ENCODE peak calls at places on chromosomes 5 and 9, in seven cellular contexts. One of them, this sample, is unnamed.

GRCh38 chr9:88418715-88419540 is 30.7 kb downstream of the SPIN1 start:
- DNase-seq in substantia nigra: no peak
- DNase-seq in NCI-H774: no peak
- DNase-seq in left colon: no peak
- DNase-seq in A549: peak
- DNase-seq in neural progenitor cell: no peak
- DNase-seq in epithelial cell of esophagus: peak
- DNase-seq in this sample: no peak

GRCh38 chr5:172768573-172769323 is 2.2 kb downstream of the DUSP1 start:
- DNase-seq in epithelial cell of esophagus: peak
- DNase-seq in A549: peak
- DNase-seq in left colon: no peak
- DNase-seq in substantia nigra: no peak
- DNase-seq in NCI-H774: no peak
- DNase-seq in neural progenitor cell: no peak
- DNase-seq in this sample: no peak

GRCh38 chr9:72596451-72597180 is 75.2 kb downstream of the TMC1 start:
- DNase-seq in NCI-H774: no peak
- DNase-seq in A549: no peak
- DNase-seq in substantia nigra: no peak
- DNase-seq in left colon: no peak
- DNase-seq in epithelial cell of esophagus: no peak
- DNase-seq in neural progenitor cell: no peak
- DNase-seq in this sample: no peak

GRCh38 chr9:6869081-6869948 is 111.5 kb downstream of the KDM4C start:
- DNase-seq in substantia nigra: no peak
- DNase-seq in left colon: no peak
- DNase-seq in NCI-H774: no peak
- DNase-seq in A549: no peak
- DNase-seq in neural progenitor cell: no peak
- DNase-seq in epithelial cell of esophagus: no peak
- DNase-seq in this sample: no peak

GRCh38 chr9:133527444-133527920 is 2.7 kb upstream of the MYMK start:
- DNase-seq in left colon: no peak
- DNase-seq in neural progenitor cell: peak
- DNase-seq in epithelial cell of esophagus: no peak
- DNase-seq in NCI-H774: no peak
- DNase-seq in A549: no peak
- DNase-seq in substantia nigra: no peak
- DNase-seq in this sample: no peak

GRCh38 chr5:125536095-125536494 is 789.7 kb upstream of the ZNF608 start:
- DNase-seq in NCI-H774: no peak
- DNase-seq in A549: no peak
- DNase-seq in left colon: no peak
- DNase-seq in neural progenitor cell: no peak
- DNase-seq in epithelial cell of esophagus: no peak
- DNase-seq in substantia nigra: no peak
- DNase-seq in this sample: no peak

GRCh38 chr5:127337876-127338275 is 47.3 kb downstream of the MEGF10 start:
- DNase-seq in neural progenitor cell: no peak
- DNase-seq in epithelial cell of esophagus: no peak
- DNase-seq in A549: no peak
- DNase-seq in substantia nigra: no peak
- DNase-seq in NCI-H774: no peak
- DNase-seq in left colon: no peak
- DNase-seq in this sample: peak

GRCh38 chr9:76716270-76716669 is 48.0 kb upstream of the PCA3 start:
- DNase-seq in A549: no peak
- DNase-seq in NCI-H774: peak
- DNase-seq in epithelial cell of esophagus: peak
- DNase-seq in neural progenitor cell: no peak
- DNase-seq in left colon: no peak
- DNase-seq in substantia nigra: no peak
- DNase-seq in this sample: peak

GRCh38 chr5:135012033-135012588 is 21.9 kb downstream of the PITX1 start:
- DNase-seq in A549: no peak
- DNase-seq in substantia nigra: no peak
- DNase-seq in NCI-H774: no peak
- DNase-seq in left colon: no peak
- DNase-seq in epithelial cell of esophagus: no peak
- DNase-seq in neural progenitor cell: no peak
- DNase-seq in this sample: no peak

GRCh38 chr9:93865245-93865644 is 89.9 kb downstream of the BARX1 start:
- DNase-seq in left colon: no peak
- DNase-seq in NCI-H774: no peak
- DNase-seq in epithelial cell of esophagus: no peak
- DNase-seq in substantia nigra: no peak
- DNase-seq in A549: no peak
- DNase-seq in neural progenitor cell: no peak
- DNase-seq in this sample: no peak

GRCh38 chr5:34658023-34658422 is 1.9 kb downstream of the RAI14 start:
- DNase-seq in neural progenitor cell: no peak
- DNase-seq in substantia nigra: no peak
- DNase-seq in left colon: no peak
- DNase-seq in NCI-H774: no peak
- DNase-seq in A549: peak
- DNase-seq in epithelial cell of esophagus: peak
- DNase-seq in this sample: peak

GRCh38 chr5:177478711-177479646 is 5.5 kb upstream of the DBN1 start:
- DNase-seq in NCI-H774: no peak
- DNase-seq in epithelial cell of esophagus: peak
- DNase-seq in left colon: peak
- DNase-seq in A549: no peak
- DNase-seq in neural progenitor cell: no peak
- DNase-seq in substantia nigra: no peak
- DNase-seq in this sample: no peak

GRCh38 chr5:141488591-141489478 is at the start of gene PCDHGC5:
- DNase-seq in A549: no peak
- DNase-seq in substantia nigra: no peak
- DNase-seq in epithelial cell of esophagus: peak
- DNase-seq in neural progenitor cell: no peak
- DNase-seq in NCI-H774: no peak
- DNase-seq in left colon: no peak
- DNase-seq in this sample: no peak

GRCh38 chr9:132986114-132986513 is 7.6 kb downstream of the GFI1B start:
- DNase-seq in neural progenitor cell: no peak
- DNase-seq in epithelial cell of esophagus: no peak
- DNase-seq in substantia nigra: no peak
- DNase-seq in A549: no peak
- DNase-seq in NCI-H774: no peak
- DNase-seq in left colon: no peak
- DNase-seq in this sample: no peak

GRCh38 chr9:123360161-123361085 is 4.4 kb downstream of the CRB2 start:
- DNase-seq in NCI-H774: peak
- DNase-seq in A549: peak
- DNase-seq in substantia nigra: no peak
- DNase-seq in epithelial cell of esophagus: no peak
- DNase-seq in left colon: peak
- DNase-seq in neural progenitor cell: peak
- DNase-seq in this sample: peak

GRCh38 chr9:100083448-100084144 is 15.2 kb downstream of the ERP44 start:
- DNase-seq in A549: no peak
- DNase-seq in substantia nigra: no peak
- DNase-seq in epithelial cell of esophagus: no peak
- DNase-seq in left colon: no peak
- DNase-seq in neural progenitor cell: no peak
- DNase-seq in NCI-H774: no peak
- DNase-seq in this sample: no peak

GRCh38 chr5:135606431-135606830 is 27.6 kb upstream of the CXCL14 start:
- DNase-seq in substantia nigra: no peak
- DNase-seq in left colon: no peak
- DNase-seq in A549: no peak
- DNase-seq in neural progenitor cell: peak
- DNase-seq in epithelial cell of esophagus: no peak
- DNase-seq in NCI-H774: no peak
- DNase-seq in this sample: no peak

GRCh38 chr9:77927265-77927664 is 104.3 kb downstream of the GNAQ start:
- DNase-seq in substantia nigra: no peak
- DNase-seq in epithelial cell of esophagus: no peak
- DNase-seq in left colon: no peak
- DNase-seq in NCI-H774: no peak
- DNase-seq in A549: no peak
- DNase-seq in neural progenitor cell: no peak
- DNase-seq in this sample: no peak

GRCh38 chr5:176725521-176725920 is 78.2 kb downstream of the TSPAN17 start:
- DNase-seq in A549: no peak
- DNase-seq in substantia nigra: no peak
- DNase-seq in left colon: no peak
- DNase-seq in NCI-H774: peak
- DNase-seq in epithelial cell of esophagus: no peak
- DNase-seq in neural progenitor cell: peak
- DNase-seq in this sample: no peak

GRCh38 chr9:71806916-71807315 is 38.6 kb upstream of the CEMIP2 start:
- DNase-seq in NCI-H774: peak
- DNase-seq in epithelial cell of esophagus: peak
- DNase-seq in A549: peak
- DNase-seq in neural progenitor cell: peak
- DNase-seq in left colon: peak
- DNase-seq in substantia nigra: peak
- DNase-seq in this sample: peak

GRCh38 chr5:94463739-94464138 is 154.7 kb downstream of the KIAA0825 start:
- DNase-seq in substantia nigra: no peak
- DNase-seq in A549: no peak
- DNase-seq in left colon: no peak
- DNase-seq in epithelial cell of esophagus: no peak
- DNase-seq in neural progenitor cell: no peak
- DNase-seq in NCI-H774: no peak
- DNase-seq in this sample: no peak

GRCh38 chr9:81474792-81475191 is 214.6 kb downstream of the TLE1 start:
- DNase-seq in NCI-H774: no peak
- DNase-seq in A549: no peak
- DNase-seq in substantia nigra: no peak
- DNase-seq in neural progenitor cell: no peak
- DNase-seq in epithelial cell of esophagus: no peak
- DNase-seq in left colon: no peak
- DNase-seq in this sample: no peak

GRCh38 chr5:72402381-72402890 is 82.3 kb downstream of the PTCD2 start:
- DNase-seq in substantia nigra: no peak
- DNase-seq in epithelial cell of esophagus: peak
- DNase-seq in left colon: no peak
- DNase-seq in A549: peak
- DNase-seq in NCI-H774: no peak
- DNase-seq in neural progenitor cell: no peak
- DNase-seq in this sample: no peak

GRCh38 chr9:114392749-114393112 is 4.9 kb upstream of the AKNA start:
- DNase-seq in A549: no peak
- DNase-seq in left colon: peak
- DNase-seq in NCI-H774: no peak
- DNase-seq in neural progenitor cell: no peak
- DNase-seq in epithelial cell of esophagus: no peak
- DNase-seq in substantia nigra: no peak
- DNase-seq in this sample: no peak

GRCh38 chr5:80798633-80799032 is 143.8 kb upstream of the DHFR start:
- DNase-seq in NCI-H774: no peak
- DNase-seq in left colon: no peak
- DNase-seq in A549: no peak
- DNase-seq in substantia nigra: no peak
- DNase-seq in epithelial cell of esophagus: no peak
- DNase-seq in neural progenitor cell: no peak
- DNase-seq in this sample: no peak

GRCh38 chr5:62354028-62354874 is 48.2 kb downstream of the KIF2A start:
- DNase-seq in NCI-H774: peak
- DNase-seq in epithelial cell of esophagus: peak
- DNase-seq in substantia nigra: no peak
- DNase-seq in neural progenitor cell: peak
- DNase-seq in left colon: no peak
- DNase-seq in A549: peak
- DNase-seq in this sample: peak

GRCh38 chr5:129716235-129717030 is 31.5 kb upstream of the MINAR2 start:
- DNase-seq in neural progenitor cell: no peak
- DNase-seq in NCI-H774: no peak
- DNase-seq in epithelial cell of esophagus: no peak
- DNase-seq in left colon: no peak
- DNase-seq in A549: no peak
- DNase-seq in substantia nigra: no peak
- DNase-seq in this sample: no peak

GRCh38 chr5:56279291-56279690 is 46.2 kb upstream of the ANKRD55 start:
- DNase-seq in neural progenitor cell: no peak
- DNase-seq in A549: no peak
- DNase-seq in epithelial cell of esophagus: no peak
- DNase-seq in left colon: no peak
- DNase-seq in substantia nigra: no peak
- DNase-seq in NCI-H774: no peak
- DNase-seq in this sample: no peak

GRCh38 chr5:175610381-175610780 is 47.5 kb upstream of the HRH2 start:
- DNase-seq in neural progenitor cell: no peak
- DNase-seq in NCI-H774: no peak
- DNase-seq in A549: no peak
- DNase-seq in epithelial cell of esophagus: no peak
- DNase-seq in left colon: no peak
- DNase-seq in substantia nigra: no peak
- DNase-seq in this sample: no peak

GRCh38 chr9:89999176-89999533 is 394.3 kb downstream of the GADD45G start:
- DNase-seq in A549: no peak
- DNase-seq in NCI-H774: peak
- DNase-seq in epithelial cell of esophagus: peak
- DNase-seq in neural progenitor cell: no peak
- DNase-seq in left colon: peak
- DNase-seq in substantia nigra: no peak
- DNase-seq in this sample: no peak

GRCh38 chr5:24391816-24392215 is 253.0 kb downstream of the CDH10 start:
- DNase-seq in epithelial cell of esophagus: no peak
- DNase-seq in substantia nigra: no peak
- DNase-seq in NCI-H774: no peak
- DNase-seq in left colon: no peak
- DNase-seq in A549: no peak
- DNase-seq in neural progenitor cell: no peak
- DNase-seq in this sample: no peak